ENCODE peak calls at places on chromosomes 1 and 21, in seven cellular contexts. K is H9, M is H1, T is mesendoderm, R is IMR-90, G is mesenchymal stem cell, Q is neuronal stem cell. V is an unnamed sample. For H3K79me1, the result is how much of the 10 kb centered on the place peaks cover.

GRCh38 chr1:218524526-218524925 is 179.4 kb downstream of the TGFB2 start:
- DNase-seq in K (no peak), M (no peak), T (no peak), R (peak), G (no peak), Q (no peak), V (no peak)

GRCh38 chr1:14924012-14924452 is 229.5 kb upstream of the TMEM51 start:
- DNase-seq in K (peak), M (no peak), T (no peak), R (peak), G (peak), Q (no peak), V (peak)

GRCh38 chr21:45894107-45894810 is 87.3 kb upstream of the COL6A1 start:
- DNase-seq in K (no peak), M (no peak), T (no peak), R (peak), G (peak), Q (no peak), V (no peak)

GRCh38 chr1:160169553-160170399 is 18.4 kb downstream of the ATP1A4 start:
- DNase-seq in K (peak), M (peak), T (peak), R (no peak), G (no peak), Q (peak), V (peak)

GRCh38 chr1:230772457-230773395 is 25.5 kb downstream of the CAPN9 start:
- DNase-seq in K (peak), M (no peak), T (peak), R (peak), G (peak), Q (no peak), V (peak)

GRCh38 chr21:44510109-44510507 is 29.9 kb downstream of the KRTAP10-1 start:
- DNase-seq in K (no peak), M (no peak), T (no peak), R (no peak), G (no peak), Q (no peak), V (peak)

GRCh38 chr1:3020263-3020909 is 881 bp upstream of the ACTRT2 start:
- DNase-seq in K (no peak), M (no peak), T (no peak), R (no peak), G (no peak), Q (no peak), V (no peak)

GRCh38 chr1:162276493-162276892 is 100.2 kb downstream of the SPATA46 start:
- DNase-seq in K (no peak), M (no peak), T (no peak), R (peak), G (peak), Q (no peak), V (peak)

GRCh38 chr1:35807614-35808375 is at the start of gene AGO4:
- DNase-seq in K (peak), M (no peak), T (peak), R (peak), G (peak), Q (peak), V (peak)

GRCh38 chr1:16067127-16067768 is 6.2 kb downstream of the FAM131C start:
- DNase-seq in K (no peak), M (no peak), T (peak), R (peak), G (peak), Q (no peak), V (no peak)

GRCh38 chr1:185808675-185809074 is 74.5 kb downstream of the HMCN1 start:
- DNase-seq in K (no peak), M (no peak), T (no peak), R (no peak), G (no peak), Q (no peak), V (no peak)
- H3K79me1 ChIP-seq in K (under half), M (under half), T (under half), R (under half), G (under half), Q (under half), V (under half)

GRCh38 chr1:158998781-158999161 is 10.9 kb upstream of the IFI16 start:
- DNase-seq in K (no peak), M (no peak), T (peak), R (peak), G (peak), Q (peak), V (peak)

GRCh38 chr1:158998037-158998780 is 11.5 kb upstream of the IFI16 start:
- DNase-seq in K (no peak), M (no peak), T (no peak), R (no peak), G (no peak), Q (no peak), V (no peak)

GRCh38 chr1:159000627-159001026 is 9.1 kb upstream of the IFI16 start:
- DNase-seq in K (peak), M (no peak), T (peak), R (peak), G (peak), Q (peak), V (no peak)

GRCh38 chr1:159000070-159000409 is 9.7 kb upstream of the IFI16 start:
- DNase-seq in K (no peak), M (no peak), T (no peak), R (no peak), G (no peak), Q (no peak), V (no peak)

DNA sequence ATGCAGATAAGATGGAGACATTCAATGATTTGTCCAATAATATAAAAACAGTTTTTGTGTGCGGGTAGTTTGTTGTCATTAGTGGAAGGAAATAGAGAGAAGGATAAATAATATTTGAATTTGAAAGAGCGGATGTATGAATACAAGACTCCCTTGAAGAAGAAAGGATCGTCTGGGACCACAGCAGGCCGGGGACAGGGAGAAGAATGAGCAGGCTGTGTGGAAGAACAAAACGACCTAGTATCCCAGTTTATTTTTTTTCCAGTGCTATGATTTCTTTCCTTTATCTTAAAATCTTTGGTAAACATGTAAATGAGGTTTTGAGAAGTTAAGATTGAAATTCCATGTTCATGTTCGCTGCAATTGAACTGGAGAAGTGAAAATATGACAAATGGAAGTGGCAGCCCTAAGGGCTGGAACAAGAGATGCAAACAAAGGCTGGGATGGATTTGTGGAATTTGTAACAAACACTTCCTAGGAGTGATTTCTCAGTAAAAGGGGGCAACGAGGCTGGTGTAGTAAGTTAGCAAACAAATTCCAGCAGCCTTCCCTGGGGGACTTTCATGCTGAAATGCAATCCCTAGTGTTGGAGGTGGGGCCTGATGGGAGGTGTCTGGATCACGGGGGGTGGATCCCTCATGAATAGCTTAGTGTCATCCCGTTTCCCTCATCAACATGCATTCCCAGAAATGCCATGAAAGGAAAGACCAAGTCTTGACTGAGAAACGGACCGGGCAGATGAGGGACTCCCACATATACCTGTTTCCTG is 10.2 kb upstream of the IFI16 start:
- DNase-seq in K (peak), M (peak), T (peak), R (peak), G (peak), Q (peak), V (peak)
- H2BK5ac ChIP-seq in K (no peak), M (no peak), T (peak), R (peak), G (peak), Q (no peak), V (no peak)

GRCh38 chr1:203271018-203271743 is 34.1 kb upstream of the BTG2 start:
- DNase-seq in K (peak), M (no peak), T (peak), R (peak), G (peak), Q (no peak), V (peak)

GRCh38 chr1:203273869-203274602 is 31.3 kb upstream of the BTG2 start:
- DNase-seq in K (no peak), M (no peak), T (no peak), R (no peak), G (no peak), Q (no peak), V (no peak)

GRCh38 chr1:203271962-203272632 is 33.2 kb upstream of the BTG2 start:
- DNase-seq in K (peak), M (no peak), T (no peak), R (no peak), G (no peak), Q (no peak), V (no peak)

GRCh38 chr1:203273206-203273868 is 32.0 kb upstream of the BTG2 start:
- DNase-seq in K (peak), M (peak), T (peak), R (peak), G (peak), Q (peak), V (peak)

DNA sequence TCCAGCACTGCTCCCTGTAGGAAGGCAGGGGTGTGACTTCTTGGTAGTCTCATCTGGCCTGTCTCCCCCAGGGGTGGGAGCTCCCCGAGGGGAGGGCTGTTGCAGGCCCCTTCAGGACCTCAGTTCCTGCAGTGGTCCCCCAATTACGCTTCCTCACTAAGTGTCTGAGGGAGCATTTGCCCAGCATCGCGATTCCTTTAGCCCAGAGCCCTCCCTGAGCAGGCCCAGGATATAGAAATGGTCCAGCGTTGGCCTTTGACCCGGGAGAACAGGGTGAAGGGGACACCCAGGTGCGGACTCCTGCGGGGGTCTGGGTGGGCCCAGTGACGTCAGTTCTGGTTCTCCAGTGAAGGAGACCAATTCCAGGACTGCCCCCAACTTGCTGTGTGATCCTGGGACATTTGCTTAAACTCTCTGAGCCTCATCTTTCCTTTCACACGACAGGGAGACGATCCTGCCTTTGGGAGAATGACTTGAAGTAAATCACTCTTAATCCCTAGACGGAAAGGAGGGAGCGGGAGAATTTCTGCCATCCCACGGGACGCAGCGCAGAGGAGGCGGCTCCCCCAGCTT is 32.6 kb upstream of the BTG2 start:
- DNase-seq in K (no peak), M (no peak), T (no peak), R (no peak), G (no peak), Q (no peak), V (no peak)
- H3K79me1 ChIP-seq in K (under half), M (under half), T (under half), R (under half), G (under half), Q (under half), V (under half)

GRCh38 chr1:10701145-10701544 is 95.3 kb downstream of the CASZ1 start:
- DNase-seq in K (no peak), M (no peak), T (no peak), R (no peak), G (no peak), Q (no peak), V (no peak)
- H2BK5ac ChIP-seq in K (no peak), M (no peak), T (no peak), R (no peak), G (no peak), Q (no peak), V (no peak)

DNA sequence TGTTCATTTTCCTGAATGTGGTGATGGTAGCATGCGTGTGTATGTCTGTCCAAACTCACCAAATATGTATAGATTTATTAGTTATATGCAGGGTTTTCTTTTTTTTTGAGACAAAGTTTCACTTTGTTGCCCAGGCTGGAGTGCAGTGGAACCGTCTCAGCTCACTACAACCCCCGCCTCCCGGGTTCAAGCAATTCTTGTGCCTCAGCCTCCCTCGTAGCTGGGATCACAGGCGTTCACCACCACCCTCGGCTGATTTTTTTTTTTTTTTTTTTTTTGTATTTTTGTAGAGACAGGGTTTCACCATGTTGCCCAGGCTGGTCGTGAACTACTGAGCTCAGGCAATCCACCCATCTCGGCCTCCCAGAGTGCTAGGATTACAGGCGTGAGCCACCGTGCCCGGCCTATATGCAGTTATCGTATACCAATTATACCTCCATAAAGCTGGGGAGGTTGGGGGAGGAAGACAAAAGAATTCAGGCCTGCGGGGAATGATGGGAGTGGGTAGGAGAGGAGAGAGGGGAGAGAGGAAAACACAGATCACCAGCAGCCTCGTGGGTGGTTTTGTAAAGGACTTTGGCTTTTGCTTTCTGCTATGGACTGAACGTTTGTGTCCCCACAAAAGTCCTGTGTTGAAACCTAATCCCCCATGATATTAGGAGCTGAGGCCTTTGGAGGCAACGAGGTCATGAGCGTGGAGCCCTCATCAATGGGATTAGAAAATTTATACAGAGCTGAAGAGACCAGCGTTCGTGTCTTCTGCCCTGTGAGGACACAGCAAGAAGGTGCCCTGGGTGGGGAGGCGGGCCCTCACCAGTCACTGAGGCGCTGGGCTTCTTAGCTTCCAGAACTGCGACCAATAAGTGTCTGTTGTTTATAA is 4.4 kb upstream of the HNRNPU start:
- DNase-seq in K (no peak), M (no peak), T (no peak), R (no peak), G (no peak), Q (no peak), V (peak)
- H3K79me1 ChIP-seq in K (under half), M (under half), T (under half), R (under half), G (under half), Q (under half), V (under half)

DNA sequence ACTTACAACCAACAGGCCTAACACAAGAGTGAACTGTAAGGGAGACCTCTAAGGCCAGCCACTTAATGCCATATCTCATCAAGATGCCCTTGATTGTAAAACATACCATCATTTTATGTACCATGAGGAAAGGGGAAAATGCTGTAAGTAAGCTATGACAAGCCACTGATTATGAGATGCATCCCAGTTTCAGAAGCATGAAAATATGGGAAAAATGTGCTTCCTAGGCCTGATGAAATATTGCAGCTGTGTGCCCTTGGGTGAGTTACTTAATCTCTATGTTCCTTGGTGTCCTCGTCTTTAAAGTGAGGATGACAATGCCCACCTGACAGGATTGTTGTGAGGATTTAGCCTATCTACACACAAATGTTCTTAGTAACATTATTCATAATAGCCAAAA is 28.9 kb downstream of the H3-3A start:
- DNase-seq in K (no peak), M (no peak), T (no peak), R (no peak), G (no peak), Q (no peak), V (peak)
- H2BK5ac ChIP-seq in K (no peak), M (no peak), T (no peak), R (no peak), G (no peak), Q (no peak), V (no peak)

GRCh38 chr1:245996806-245997205 is 510.3 kb downstream of the SMYD3 start:
- DNase-seq in K (no peak), M (no peak), T (no peak), R (no peak), G (no peak), Q (no peak), V (no peak)
- H3K79me1 ChIP-seq in K (under half), M (under half), T (under half), R (under half), G (under half), Q (under half), V (under half)

GRCh38 chr1:53585116-53585515 is 125.9 kb downstream of the DMRTB1 start:
- DNase-seq in K (peak), M (no peak), T (no peak), R (peak), G (peak), Q (no peak), V (no peak)
- H2BK5ac ChIP-seq in K (no peak), M (no peak), T (no peak), R (no peak), G (no peak), Q (no peak), V (no peak)

GRCh38 chr21:26236281-26236680 is 65.7 kb upstream of the APP start:
- DNase-seq in K (no peak), M (no peak), T (no peak), R (no peak), G (no peak), Q (no peak), V (no peak)
- H3K79me1 ChIP-seq in K (under half), M (under half), T (under half), R (under half), G (under half), Q (under half), V (under half)

GRCh38 chr21:43325036-43325435 is 101.9 kb downstream of the SIK1 start:
- DNase-seq in K (no peak), M (no peak), T (no peak), R (no peak), G (no peak), Q (no peak), V (no peak)
- H2BK5ac ChIP-seq in K (no peak), M (no peak), T (no peak), R (no peak), G (no peak), Q (peak), V (no peak)

V was measured in trophoblast cell.